ENCODE peak calls at places on chromosomes 3 and 15, in seven cellular contexts. One of them, this sample, is unnamed.

GRCh38 chr3:108503722-108504121 is 6.7 kb downstream of the MYH15 start:
- DNase-seq in activated CD8-positive, alpha-beta memory T cell treated with anti-CD3 and anti-CD28 coated beads, Interleukin-2, amount 50 U/mL, for 4 hours: no peak
- DNase-seq in SW 1271: no peak
- DNase-seq in GM23338: no peak
- DNase-seq in iris pigment epithelial cell: no peak
- DNase-seq in HS-5: no peak
- DNase-seq in activated CD8-positive, alpha-beta T cell treated with anti-CD3 and anti-CD28 coated beads for 36 hours: no peak
- DNase-seq in this sample: no peak

GRCh38 chr3:25386686-25387271 is 41.3 kb upstream of the RARB start:
- DNase-seq in activated CD8-positive, alpha-beta memory T cell treated with anti-CD3 and anti-CD28 coated beads, Interleukin-2, amount 50 U/mL, for 4 hours: no peak
- DNase-seq in SW 1271: no peak
- DNase-seq in GM23338: no peak
- DNase-seq in iris pigment epithelial cell: no peak
- DNase-seq in HS-5: no peak
- DNase-seq in activated CD8-positive, alpha-beta T cell treated with anti-CD3 and anti-CD28 coated beads for 36 hours: no peak
- DNase-seq in this sample: no peak

GRCh38 chr3:70722018-70722417 is 409.6 kb upstream of the MDFIC2 start:
- DNase-seq in activated CD8-positive, alpha-beta memory T cell treated with anti-CD3 and anti-CD28 coated beads, Interleukin-2, amount 50 U/mL, for 4 hours: no peak
- DNase-seq in SW 1271: no peak
- DNase-seq in GM23338: no peak
- DNase-seq in iris pigment epithelial cell: no peak
- DNase-seq in HS-5: no peak
- DNase-seq in activated CD8-positive, alpha-beta T cell treated with anti-CD3 and anti-CD28 coated beads for 36 hours: no peak
- DNase-seq in this sample: no peak

GRCh38 chr15:83462953-83463433 is 15.9 kb downstream of the SH3GL3 start:
- DNase-seq in activated CD8-positive, alpha-beta memory T cell treated with anti-CD3 and anti-CD28 coated beads, Interleukin-2, amount 50 U/mL, for 4 hours: no peak
- DNase-seq in SW 1271: no peak
- DNase-seq in GM23338: no peak
- DNase-seq in iris pigment epithelial cell: no peak
- DNase-seq in HS-5: no peak
- DNase-seq in activated CD8-positive, alpha-beta T cell treated with anti-CD3 and anti-CD28 coated beads for 36 hours: no peak
- DNase-seq in this sample: no peak

GRCh38 chr3:8301977-8302589 is 199.5 kb upstream of the LMCD1 start:
- DNase-seq in activated CD8-positive, alpha-beta memory T cell treated with anti-CD3 and anti-CD28 coated beads, Interleukin-2, amount 50 U/mL, for 4 hours: no peak
- DNase-seq in SW 1271: peak
- DNase-seq in GM23338: peak
- DNase-seq in iris pigment epithelial cell: peak
- DNase-seq in HS-5: no peak
- DNase-seq in activated CD8-positive, alpha-beta T cell treated with anti-CD3 and anti-CD28 coated beads for 36 hours: peak
- DNase-seq in this sample: peak

GRCh38 chr15:56732135-56732880 is 1.0 kb downstream of the ZNF280D start:
- DNase-seq in activated CD8-positive, alpha-beta memory T cell treated with anti-CD3 and anti-CD28 coated beads, Interleukin-2, amount 50 U/mL, for 4 hours: no peak
- DNase-seq in SW 1271: no peak
- DNase-seq in GM23338: peak
- DNase-seq in iris pigment epithelial cell: peak
- DNase-seq in HS-5: peak
- DNase-seq in activated CD8-positive, alpha-beta T cell treated with anti-CD3 and anti-CD28 coated beads for 36 hours: peak
- DNase-seq in this sample: peak

GRCh38 chr15:31214864-31215489 is 111.7 kb upstream of the KLF13 start:
- DNase-seq in activated CD8-positive, alpha-beta memory T cell treated with anti-CD3 and anti-CD28 coated beads, Interleukin-2, amount 50 U/mL, for 4 hours: no peak
- DNase-seq in SW 1271: no peak
- DNase-seq in GM23338: no peak
- DNase-seq in iris pigment epithelial cell: peak
- DNase-seq in HS-5: no peak
- DNase-seq in activated CD8-positive, alpha-beta T cell treated with anti-CD3 and anti-CD28 coated beads for 36 hours: no peak
- DNase-seq in this sample: no peak

GRCh38 chr15:87756072-87756471 is 500.5 kb downstream of the NTRK3 start:
- DNase-seq in activated CD8-positive, alpha-beta memory T cell treated with anti-CD3 and anti-CD28 coated beads, Interleukin-2, amount 50 U/mL, for 4 hours: no peak
- DNase-seq in SW 1271: no peak
- DNase-seq in GM23338: no peak
- DNase-seq in iris pigment epithelial cell: no peak
- DNase-seq in HS-5: no peak
- DNase-seq in activated CD8-positive, alpha-beta T cell treated with anti-CD3 and anti-CD28 coated beads for 36 hours: no peak
- DNase-seq in this sample: no peak

GRCh38 chr3:104526901-104527401 is 839.8 kb upstream of the ALCAM start:
- DNase-seq in activated CD8-positive, alpha-beta memory T cell treated with anti-CD3 and anti-CD28 coated beads, Interleukin-2, amount 50 U/mL, for 4 hours: no peak
- DNase-seq in SW 1271: no peak
- DNase-seq in GM23338: no peak
- DNase-seq in iris pigment epithelial cell: no peak
- DNase-seq in HS-5: no peak
- DNase-seq in activated CD8-positive, alpha-beta T cell treated with anti-CD3 and anti-CD28 coated beads for 36 hours: no peak
- DNase-seq in this sample: no peak

GRCh38 chr3:127748754-127749327 is 73.5 kb downstream of the MGLL start:
- DNase-seq in activated CD8-positive, alpha-beta memory T cell treated with anti-CD3 and anti-CD28 coated beads, Interleukin-2, amount 50 U/mL, for 4 hours: no peak
- DNase-seq in SW 1271: no peak
- DNase-seq in GM23338: no peak
- DNase-seq in iris pigment epithelial cell: no peak
- DNase-seq in HS-5: no peak
- DNase-seq in activated CD8-positive, alpha-beta T cell treated with anti-CD3 and anti-CD28 coated beads for 36 hours: no peak
- DNase-seq in this sample: no peak

GRCh38 chr3:123723527-123724168 is 138.8 kb upstream of the HACD2 start:
- DNase-seq in activated CD8-positive, alpha-beta memory T cell treated with anti-CD3 and anti-CD28 coated beads, Interleukin-2, amount 50 U/mL, for 4 hours: no peak
- DNase-seq in SW 1271: no peak
- DNase-seq in GM23338: peak
- DNase-seq in iris pigment epithelial cell: peak
- DNase-seq in HS-5: no peak
- DNase-seq in activated CD8-positive, alpha-beta T cell treated with anti-CD3 and anti-CD28 coated beads for 36 hours: peak
- DNase-seq in this sample: peak

GRCh38 chr15:41779662-41780157 is 5.4 kb downstream of the MAPKBP1 start:
- DNase-seq in activated CD8-positive, alpha-beta memory T cell treated with anti-CD3 and anti-CD28 coated beads, Interleukin-2, amount 50 U/mL, for 4 hours: no peak
- DNase-seq in SW 1271: no peak
- DNase-seq in GM23338: no peak
- DNase-seq in iris pigment epithelial cell: peak
- DNase-seq in HS-5: no peak
- DNase-seq in activated CD8-positive, alpha-beta T cell treated with anti-CD3 and anti-CD28 coated beads for 36 hours: no peak
- DNase-seq in this sample: no peak

GRCh38 chr3:149657458-149657795 is 398 bp downstream of the WWTR1 start:
- DNase-seq in activated CD8-positive, alpha-beta memory T cell treated with anti-CD3 and anti-CD28 coated beads, Interleukin-2, amount 50 U/mL, for 4 hours: no peak
- DNase-seq in SW 1271: no peak
- DNase-seq in GM23338: peak
- DNase-seq in iris pigment epithelial cell: peak
- DNase-seq in HS-5: peak
- DNase-seq in activated CD8-positive, alpha-beta T cell treated with anti-CD3 and anti-CD28 coated beads for 36 hours: no peak
- DNase-seq in this sample: no peak

GRCh38 chr3:127655641-127656040 is 17.1 kb upstream of the ABTB1 start:
- DNase-seq in activated CD8-positive, alpha-beta memory T cell treated with anti-CD3 and anti-CD28 coated beads, Interleukin-2, amount 50 U/mL, for 4 hours: no peak
- DNase-seq in SW 1271: no peak
- DNase-seq in GM23338: no peak
- DNase-seq in iris pigment epithelial cell: peak
- DNase-seq in HS-5: no peak
- DNase-seq in activated CD8-positive, alpha-beta T cell treated with anti-CD3 and anti-CD28 coated beads for 36 hours: no peak
- DNase-seq in this sample: no peak

GRCh38 chr3:151579571-151580270 is 118.9 kb upstream of the IGSF10 start:
- DNase-seq in activated CD8-positive, alpha-beta memory T cell treated with anti-CD3 and anti-CD28 coated beads, Interleukin-2, amount 50 U/mL, for 4 hours: no peak
- DNase-seq in SW 1271: no peak
- DNase-seq in GM23338: no peak
- DNase-seq in iris pigment epithelial cell: peak
- DNase-seq in HS-5: no peak
- DNase-seq in activated CD8-positive, alpha-beta T cell treated with anti-CD3 and anti-CD28 coated beads for 36 hours: no peak
- DNase-seq in this sample: no peak